ENCODE peak calls at places on chromosomes 7 and 10, in five cellular contexts. One of them, this sample, is unnamed.

GRCh38 chr10:6581750-6582697 is 1.9 kb upstream of the PRKCQ start:
- DNase-seq in neuronal stem cell: no peak
- DNase-seq in H9: peak; percentile 70
- DNase-seq in H1: no peak
- DNase-seq in mesenchymal stem cell: no peak
- DNase-seq in this sample: no peak

GRCh38 chr10:102068216-102068615 is 3.1 kb downstream of the HPS6 start:
- DNase-seq in neuronal stem cell: no peak
- DNase-seq in mesenchymal stem cell: no peak
- DNase-seq in H9: no peak
- DNase-seq in H1: no peak
- DNase-seq in this sample: no peak

GRCh38 chr7:95472521-95473160 is 13.1 kb upstream of the ASB4 start:
- DNase-seq in H1: no peak
- DNase-seq in neuronal stem cell: no peak
- DNase-seq in H9: no peak
- DNase-seq in mesenchymal stem cell: no peak
- DNase-seq in this sample: no peak

GRCh38 chr10:93319855-93320254 is 162.3 kb downstream of the MYOF start:
- DNase-seq in H9: no peak
- DNase-seq in H1: no peak
- DNase-seq in mesenchymal stem cell: no peak
- DNase-seq in neuronal stem cell: no peak
- DNase-seq in this sample: no peak

GRCh38 chr10:86300931-86301330 is 65.7 kb downstream of the GRID1 start:
- DNase-seq in H9: peak; percentile 14
- DNase-seq in H1: no peak
- DNase-seq in neuronal stem cell: no peak
- DNase-seq in mesenchymal stem cell: no peak
- DNase-seq in this sample: no peak

GRCh38 chr7:156109076-156109475 is 296.8 kb upstream of the SHH start:
- DNase-seq in mesenchymal stem cell: no peak
- DNase-seq in neuronal stem cell: no peak
- DNase-seq in H1: no peak
- DNase-seq in H9: no peak
- DNase-seq in this sample: no peak

GRCh38 chr10:66925896-66926719 is at the start of gene LRRTM3:
- DNase-seq in neuronal stem cell: peak; percentile 76
- DNase-seq in mesenchymal stem cell: peak; percentile 74
- DNase-seq in H1: peak; percentile 49
- DNase-seq in H9: peak; percentile 84
- DNase-seq in this sample: peak; percentile 48

GRCh38 chr10:3785849-3786290 is 861 bp upstream of the KLF6 start:
- DNase-seq in H9: peak; percentile 48
- DNase-seq in H1: no peak
- DNase-seq in neuronal stem cell: peak; percentile 35
- DNase-seq in mesenchymal stem cell: peak; percentile 71
- DNase-seq in this sample: peak; percentile 69

GRCh38 chr10:28664369-28664740 is 13.0 kb upstream of the BAMBI start:
- DNase-seq in mesenchymal stem cell: peak; percentile 88
- DNase-seq in H9: no peak
- DNase-seq in H1: no peak
- DNase-seq in neuronal stem cell: no peak
- DNase-seq in this sample: peak; percentile 63

GRCh38 chr7:40876604-40877003 is 741.8 kb downstream of the SUGCT start:
- DNase-seq in mesenchymal stem cell: no peak
- DNase-seq in H1: no peak
- DNase-seq in neuronal stem cell: no peak
- DNase-seq in H9: no peak
- DNase-seq in this sample: no peak

GRCh38 chr10:102267748-102268147 is 22.4 kb downstream of the GBF1 start:
- DNase-seq in mesenchymal stem cell: peak; percentile 38
- DNase-seq in H1: no peak
- DNase-seq in H9: no peak
- DNase-seq in neuronal stem cell: no peak
- DNase-seq in this sample: no peak

GRCh38 chr7:134186022-134186421 is 58.9 kb downstream of the LRGUK start:
- DNase-seq in neuronal stem cell: no peak
- DNase-seq in mesenchymal stem cell: no peak
- DNase-seq in H1: no peak
- DNase-seq in H9: no peak
- DNase-seq in this sample: no peak

GRCh38 chr7:3280445-3280844 is 20.6 kb upstream of the SDK1 start:
- DNase-seq in mesenchymal stem cell: no peak
- DNase-seq in H9: no peak
- DNase-seq in H1: no peak
- DNase-seq in neuronal stem cell: no peak
- DNase-seq in this sample: no peak

GRCh38 chr7:35593896-35594295 is 101.0 kb downstream of the HERPUD2 start:
- DNase-seq in H1: peak; percentile 23
- DNase-seq in mesenchymal stem cell: no peak
- DNase-seq in neuronal stem cell: peak; percentile 6
- DNase-seq in H9: peak; percentile 76
- DNase-seq in this sample: no peak

GRCh38 chr7:70580161-70580560 is 551.8 kb upstream of the GALNT17 start:
- DNase-seq in H1: no peak
- DNase-seq in mesenchymal stem cell: no peak
- DNase-seq in H9: peak; percentile 35
- DNase-seq in neuronal stem cell: no peak
- DNase-seq in this sample: no peak
- H2BK12ac ChIP-seq in H1: no peak overlapping the region
- H2BK12ac ChIP-seq in mesenchymal stem cell: no peak overlapping the region
- H2BK12ac ChIP-seq in H9: no peak overlapping the region
- H2BK12ac ChIP-seq in neuronal stem cell: no peak overlapping the region
- H2BK12ac ChIP-seq in this sample: no peak overlapping the region

GRCh38 chr7:23105644-23106490 is at the start of gene KLHL7:
- DNase-seq in H9: peak; percentile 97
- DNase-seq in neuronal stem cell: peak; percentile 93
- DNase-seq in mesenchymal stem cell: peak; percentile 93
- DNase-seq in H1: peak; percentile 79
- DNase-seq in this sample: peak; percentile 97
- H2BK5ac ChIP-seq in H9: peak within 1 kb of the TSS; percentile 20
- H2BK5ac ChIP-seq in neuronal stem cell: peak within 1 kb of the TSS; percentile 98
- H2BK5ac ChIP-seq in mesenchymal stem cell: peak within 1 kb of the TSS; percentile 10
- H2BK5ac ChIP-seq in H1: peak within 1 kb of the TSS; percentile 41
- H2BK5ac ChIP-seq in this sample: peak within 1 kb of the TSS; percentile 35

GRCh38 chr10:91838199-91838598 is 40.0 kb downstream of the TNKS2 start:
- DNase-seq in mesenchymal stem cell: no peak
- DNase-seq in H1: no peak
- DNase-seq in neuronal stem cell: no peak
- DNase-seq in H9: no peak
- DNase-seq in this sample: no peak
- H4K91ac ChIP-seq in mesenchymal stem cell: no peak overlapping the region
- H4K91ac ChIP-seq in H1: no peak overlapping the region
- H4K91ac ChIP-seq in neuronal stem cell: no peak overlapping the region
- H4K91ac ChIP-seq in H9: no peak overlapping the region
- H4K91ac ChIP-seq in this sample: no peak overlapping the region

DNA sequence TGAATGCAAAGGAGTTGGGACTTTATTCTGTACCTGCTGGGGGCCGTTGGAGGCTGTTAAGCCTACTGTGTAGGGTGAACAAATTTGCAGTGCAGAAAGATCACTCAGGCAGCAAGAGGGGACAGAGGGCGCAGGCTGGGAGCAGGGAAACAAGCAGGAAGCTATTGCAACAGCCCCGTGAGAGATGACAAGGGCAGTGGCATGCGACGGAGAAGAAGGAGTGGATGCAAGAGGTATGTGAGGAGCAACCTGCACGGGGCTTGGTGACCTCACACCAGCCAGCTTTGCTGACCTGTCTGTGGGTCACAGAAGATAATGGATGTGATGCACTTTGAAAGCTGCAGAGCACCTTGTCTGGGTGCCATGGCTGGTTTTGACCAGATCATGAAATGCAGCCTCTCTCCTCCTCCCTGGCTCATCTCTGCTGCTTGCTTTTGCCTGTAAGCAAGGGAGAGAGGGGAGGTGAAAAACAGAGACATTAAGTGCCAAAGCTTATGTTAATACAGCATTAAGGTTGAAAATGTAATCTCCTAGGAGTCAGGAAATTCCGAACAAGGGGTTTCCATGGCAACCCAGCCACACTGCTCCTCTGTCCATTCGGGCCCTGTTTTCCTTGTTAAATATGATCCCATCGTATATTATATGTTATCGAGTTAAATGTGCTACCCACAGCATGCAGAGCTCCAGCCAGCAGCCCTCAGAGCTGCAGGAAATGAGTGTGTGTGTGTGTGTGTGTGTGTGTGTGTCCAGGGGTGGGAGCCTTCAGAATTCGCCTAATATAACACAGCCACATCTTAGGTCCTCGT is 314.3 kb upstream of the ZMIZ1 start:
- DNase-seq in neuronal stem cell: no peak
- DNase-seq in mesenchymal stem cell: peak; percentile 89
- DNase-seq in H9: no peak
- DNase-seq in H1: no peak
- DNase-seq in this sample: peak; percentile 17
- H2BK12ac ChIP-seq in neuronal stem cell: no peak overlapping the region
- H2BK12ac ChIP-seq in mesenchymal stem cell: peak overlapping the region; percentile 2
- H2BK12ac ChIP-seq in H9: no peak overlapping the region
- H2BK12ac ChIP-seq in H1: no peak overlapping the region
- H2BK12ac ChIP-seq in this sample: peak overlapping the region; percentile 97

GRCh38 chr10:11146402-11147171 is 128.9 kb downstream of the CELF2 start:
- DNase-seq in neuronal stem cell: no peak
- DNase-seq in H1: no peak
- DNase-seq in mesenchymal stem cell: peak; percentile 90
- DNase-seq in H9: no peak
- DNase-seq in this sample: no peak
- H2BK5ac ChIP-seq in neuronal stem cell: no peak overlapping the region
- H2BK5ac ChIP-seq in H1: no peak overlapping the region
- H2BK5ac ChIP-seq in mesenchymal stem cell: no peak overlapping the region
- H2BK5ac ChIP-seq in H9: no peak overlapping the region
- H2BK5ac ChIP-seq in this sample: no peak overlapping the region

This sample was measured in trophoblast cell.